ENCODE peak calls at places on chromosomes 11 and 22, in ten cellular contexts. B is prostate gland, R is breast epithelium, S is GM12878, X is transverse colon, V is right lobe of liver, M is IMR-90, K is upper lobe of left lung, U is sigmoid colon, J is body of pancreas. Z is an unnamed sample.

GRCh38 chr11:15073361-15074205 is at the start of gene CALCB:
- DNase-seq in B (no peak), R (no peak), S (no peak), X (no peak), V (no peak), M (peak), K (peak), U (no peak), J (peak), Z (no peak)

GRCh38 chr22:27462190-27462589 is 339.4 kb downstream of the MN1 start:
- DNase-seq in B (no peak), R (no peak), S (no peak), X (no peak), V (no peak), M (no peak), K (no peak), U (no peak), J (no peak), Z (no peak)

GRCh38 chr11:114084414-114084813 is 24.9 kb downstream of the ZBTB16 start:
- DNase-seq in B (no peak), R (no peak), S (no peak), X (no peak), V (no peak), M (no peak), K (no peak), U (peak), J (peak), Z (no peak)

GRCh38 chr11:109604506-109604905 is 182.5 kb downstream of the C11orf87 start:
- DNase-seq in B (no peak), R (no peak), S (no peak), X (no peak), V (no peak), M (no peak), K (no peak), U (no peak), J (no peak), Z (no peak)

GRCh38 chr11:25855916-25856315 is 476.0 kb upstream of the ANO3 start:
- DNase-seq in B (no peak), R (no peak), S (no peak), X (no peak), V (no peak), M (no peak), K (no peak), U (no peak), J (no peak), Z (no peak)

GRCh38 chr11:90587896-90588295 is 365.0 kb upstream of the CHORDC1 start:
- DNase-seq in B (no peak), R (no peak), S (no peak), X (no peak), V (no peak), M (no peak), K (no peak), U (no peak), J (no peak), Z (no peak)

GRCh38 chr11:46896719-46897406 is 21.5 kb downstream of the LRP4 start:
- DNase-seq in B (no peak), R (no peak), S (no peak), X (no peak), V (no peak), M (peak), K (no peak), U (no peak), J (no peak), Z (no peak)

GRCh38 chr11:35214181-35214770 is 75.3 kb downstream of the CD44 start:
- DNase-seq in B (no peak), R (no peak), S (no peak), X (no peak), V (no peak), M (no peak), K (no peak), U (no peak), J (no peak), Z (no peak)

GRCh38 chr22:46830001-46830715 is 67.7 kb downstream of the TBC1D22A start:
- DNase-seq in B (peak), R (no peak), S (no peak), X (peak), V (no peak), M (peak), K (no peak), U (peak), J (peak), Z (no peak)

GRCh38 chr22:37284807-37285355 is 2.6 kb downstream of the CYTH4 start:
- DNase-seq in B (no peak), R (peak), S (peak), X (peak), V (peak), M (no peak), K (peak), U (peak), J (peak), Z (no peak)

GRCh38 chr11:122159173-122159701 is 43.2 kb upstream of the BLID start:
- DNase-seq in B (no peak), R (no peak), S (no peak), X (no peak), V (no peak), M (peak), K (no peak), U (peak), J (no peak), Z (peak)

GRCh38 chr22:39351689-39352214 is 2.0 kb downstream of the SYNGR1 start:
- DNase-seq in B (no peak), R (peak), S (peak), X (no peak), V (no peak), M (peak), K (no peak), U (no peak), J (no peak), Z (no peak)

GRCh38 chr11:8531312-8531711 is 62.7 kb downstream of the STK33 start:
- DNase-seq in B (no peak), R (no peak), S (no peak), X (no peak), V (no peak), M (no peak), K (no peak), U (no peak), J (no peak), Z (no peak)

GRCh38 chr11:108586600-108586999 is 7.0 kb downstream of the EXPH5 start:
- DNase-seq in B (no peak), R (no peak), S (no peak), X (no peak), V (no peak), M (no peak), K (no peak), U (no peak), J (no peak), Z (no peak)

GRCh38 chr11:84498016-84498415 is 1129.1 kb downstream of the DLG2 start:
- DNase-seq in B (no peak), R (no peak), S (no peak), X (no peak), V (no peak), M (no peak), K (no peak), U (no peak), J (no peak), Z (no peak)

GRCh38 chr11:87600938-87601337 is 563.2 kb downstream of the TMEM135 start:
- DNase-seq in B (no peak), R (no peak), S (no peak), X (no peak), V (no peak), M (no peak), K (no peak), U (no peak), J (no peak), Z (no peak)

GRCh38 chr11:8807544-8808225 is 103.3 kb upstream of the AKIP1 start:
- DNase-seq in B (no peak), R (no peak), S (no peak), X (peak), V (no peak), M (peak), K (no peak), U (peak), J (peak), Z (peak)

GRCh38 chr11:64541131-64541530 is 49.9 kb upstream of the SLC22A12 start:
- DNase-seq in B (no peak), R (no peak), S (no peak), X (no peak), V (no peak), M (no peak), K (peak), U (no peak), J (no peak), Z (no peak)

GRCh38 chr11:61327669-61328071 is 5.2 kb downstream of the DDB1 start:
- DNase-seq in B (no peak), R (no peak), S (no peak), X (no peak), V (no peak), M (peak), K (no peak), U (no peak), J (no peak), Z (no peak)

GRCh38 chr22:45516923-45517675 is 14.4 kb downstream of the FBLN1 start:
- DNase-seq in B (no peak), R (no peak), S (no peak), X (no peak), V (no peak), M (peak), K (no peak), U (no peak), J (no peak), Z (no peak)

GRCh38 chr22:47285981-47286380 is 523.5 kb downstream of the TBC1D22A start:
- DNase-seq in B (no peak), R (no peak), S (no peak), X (no peak), V (no peak), M (no peak), K (no peak), U (no peak), J (no peak), Z (no peak)

GRCh38 chr11:57231539-57232253 is 5.4 kb downstream of the APLNR start:
- DNase-seq in B (no peak), R (no peak), S (no peak), X (no peak), V (no peak), M (no peak), K (no peak), U (no peak), J (no peak), Z (no peak)

GRCh38 chr11:121514401-121514981 is 61.7 kb upstream of the SORL1-AS1 start:
- DNase-seq in B (no peak), R (no peak), S (no peak), X (no peak), V (no peak), M (no peak), K (no peak), U (no peak), J (no peak), Z (no peak)

GRCh38 chr11:118895093-118896039 is 11.7 kb downstream of the CXCR5 start:
- DNase-seq in B (no peak), R (no peak), S (peak), X (peak), V (no peak), M (no peak), K (peak), U (no peak), J (no peak), Z (no peak)

GRCh38 chr22:48453751-48454485 is 1373.8 kb downstream of the BRD1 start:
- DNase-seq in B (no peak), R (no peak), S (no peak), X (no peak), V (no peak), M (no peak), K (no peak), U (no peak), J (no peak), Z (no peak)

GRCh38 chr11:44507896-44508440 is 57.5 kb upstream of the CD82 start:
- DNase-seq in B (no peak), R (no peak), S (no peak), X (no peak), V (no peak), M (no peak), K (no peak), U (no peak), J (no peak), Z (no peak)

GRCh38 chr11:70882716-70883085 is 369.7 kb downstream of the SHANK2 start:
- DNase-seq in B (no peak), R (no peak), S (no peak), X (no peak), V (no peak), M (no peak), K (peak), U (no peak), J (no peak), Z (no peak)

GRCh38 chr22:44727709-44728108 is 24.7 kb upstream of the ARHGAP8 start:
- DNase-seq in B (no peak), R (no peak), S (no peak), X (no peak), V (peak), M (no peak), K (no peak), U (no peak), J (no peak), Z (no peak)

GRCh38 chr11:76347391-76347790 is 33.5 kb downstream of the THAP12 start:
- DNase-seq in B (no peak), R (no peak), S (no peak), X (no peak), V (no peak), M (no peak), K (no peak), U (no peak), J (peak), Z (no peak)

GRCh38 chr11:115521874-115522273 is 17.7 kb upstream of the CADM1 start:
- DNase-seq in B (no peak), R (no peak), S (no peak), X (no peak), V (no peak), M (no peak), K (no peak), U (no peak), J (no peak), Z (no peak)

GRCh38 chr11:134731562-134731961 is 319.5 kb upstream of the B3GAT1 start:
- DNase-seq in B (no peak), R (peak), S (no peak), X (no peak), V (no peak), M (no peak), K (no peak), U (no peak), J (no peak), Z (no peak)
- H3K27ac ChIP-seq in B (no peak), R (peak), S (no peak), X (no peak), V (no peak), M (no peak), K (no peak), U (no peak), J (no peak), Z (no peak)

GRCh38 chr11:2400069-2400760 is at the start of gene TSSC4:
- DNase-seq in B (peak), R (peak), S (peak), X (peak), V (peak), M (peak), K (peak), U (peak), J (peak), Z (peak)
- TF ChIP-seq POLR2A in B (peak), R (peak), S (peak), X (peak), V (peak), M (peak), K (peak), U (peak), J (peak), Z (peak)

GRCh38 chr11:117490911-117491310 is 163.3 kb downstream of the CEP164 start:
- DNase-seq in B (no peak), R (no peak), S (no peak), X (no peak), V (no peak), M (no peak), K (no peak), U (no peak), J (no peak), Z (no peak)
- H3K4me3 ChIP-seq in B (no peak), R (no peak), S (no peak), X (no peak), V (no peak), M (no peak), K (no peak), U (no peak), J (no peak), Z (no peak)

GRCh38 chr22:43167001-43167589 is 15.7 kb downstream of the TSPO start:
- DNase-seq in B (no peak), R (no peak), S (no peak), X (no peak), V (no peak), M (no peak), K (peak), U (no peak), J (no peak), Z (no peak)

GRCh38 chr22:43166132-43166930 is 15.0 kb downstream of the TSPO start:
- DNase-seq in B (no peak), R (no peak), S (no peak), X (no peak), V (no peak), M (no peak), K (no peak), U (no peak), J (no peak), Z (no peak)

GRCh38 chr22:43170131-43170480 is 16.8 kb downstream of the TTLL12 start:
- DNase-seq in B (no peak), R (no peak), S (no peak), X (no peak), V (no peak), M (no peak), K (no peak), U (no peak), J (no peak), Z (no peak)

GRCh38 chr22:43169310-43170130 is 17.4 kb downstream of the TTLL12 start:
- DNase-seq in B (no peak), R (no peak), S (no peak), X (no peak), V (no peak), M (no peak), K (peak), U (no peak), J (no peak), Z (no peak)

GRCh38 chr22:43168416-43169309 is 17.3 kb downstream of the TSPO start:
- DNase-seq in B (no peak), R (no peak), S (no peak), X (no peak), V (no peak), M (peak), K (peak), U (no peak), J (no peak), Z (no peak)
- H3K27ac ChIP-seq in B (no peak), R (no peak), S (no peak), X (no peak), V (no peak), M (no peak), K (no peak), U (no peak), J (no peak), Z (no peak)

DNA sequence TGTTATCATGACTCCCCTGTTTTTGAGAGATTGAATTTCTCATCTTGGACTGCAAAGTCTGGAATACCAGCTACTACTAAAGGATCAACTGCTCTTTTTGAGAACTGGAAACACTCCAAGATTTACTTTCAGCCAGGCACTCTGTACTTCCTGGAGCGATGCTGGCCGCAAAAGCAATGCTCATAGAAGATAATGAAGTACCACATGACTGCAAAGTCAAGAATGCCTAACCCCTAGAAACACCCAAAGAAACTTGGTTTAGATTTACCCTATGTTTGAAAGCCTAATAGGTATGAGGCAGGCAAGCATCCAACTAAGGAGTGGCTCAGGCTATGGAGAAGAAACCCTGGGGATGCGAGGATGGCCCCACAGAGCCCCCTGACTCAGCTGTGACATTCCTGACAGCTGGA is 47.7 kb upstream of the ARHGAP20 start:
- DNase-seq in B (no peak), R (no peak), S (no peak), X (peak), V (no peak), M (peak), K (no peak), U (no peak), J (peak), Z (no peak)
- TF ChIP-seq POLR2A in B (no peak), R (no peak), S (no peak), X (no peak), V (no peak), M (no peak), K (no peak), U (no peak), J (no peak), Z (no peak)

DNA sequence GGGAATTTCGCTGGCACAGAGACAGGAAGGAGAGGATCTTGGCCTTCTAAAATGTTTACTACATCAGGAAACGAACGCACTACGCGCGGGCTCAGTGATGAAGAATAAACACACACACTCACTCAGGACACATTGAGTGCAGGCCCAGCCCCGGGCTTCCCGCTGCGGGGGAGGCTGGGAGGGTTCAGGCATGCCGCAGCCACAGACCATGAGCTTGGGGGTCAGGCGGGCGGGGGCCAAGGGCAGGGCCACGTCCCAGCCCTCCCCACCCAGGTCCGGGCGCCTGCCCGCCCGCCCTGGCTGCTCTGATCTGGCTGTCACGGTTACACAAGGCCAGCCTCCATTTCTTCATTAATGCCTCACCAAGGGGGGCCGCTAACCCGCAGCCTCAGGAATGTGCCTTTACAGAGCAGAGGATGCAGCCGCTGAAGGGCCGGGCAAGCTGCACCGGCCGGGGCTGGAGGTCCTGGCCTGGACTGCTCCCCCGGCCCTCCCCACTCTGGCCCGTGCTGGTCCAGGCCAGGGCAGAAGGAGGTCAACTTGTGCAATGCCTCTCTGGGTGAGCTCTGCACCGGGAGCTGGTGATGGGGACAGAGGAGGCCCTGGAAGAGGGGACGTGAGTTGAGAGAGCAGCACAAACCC is 41.7 kb downstream of the IGF2 start:
- DNase-seq in B (peak), R (no peak), S (no peak), X (peak), V (peak), M (peak), K (peak), U (peak), J (peak), Z (peak)
- H3K4me3 ChIP-seq in B (no peak), R (no peak), S (no peak), X (no peak), V (no peak), M (no peak), K (no peak), U (no peak), J (no peak), Z (no peak)

DNA sequence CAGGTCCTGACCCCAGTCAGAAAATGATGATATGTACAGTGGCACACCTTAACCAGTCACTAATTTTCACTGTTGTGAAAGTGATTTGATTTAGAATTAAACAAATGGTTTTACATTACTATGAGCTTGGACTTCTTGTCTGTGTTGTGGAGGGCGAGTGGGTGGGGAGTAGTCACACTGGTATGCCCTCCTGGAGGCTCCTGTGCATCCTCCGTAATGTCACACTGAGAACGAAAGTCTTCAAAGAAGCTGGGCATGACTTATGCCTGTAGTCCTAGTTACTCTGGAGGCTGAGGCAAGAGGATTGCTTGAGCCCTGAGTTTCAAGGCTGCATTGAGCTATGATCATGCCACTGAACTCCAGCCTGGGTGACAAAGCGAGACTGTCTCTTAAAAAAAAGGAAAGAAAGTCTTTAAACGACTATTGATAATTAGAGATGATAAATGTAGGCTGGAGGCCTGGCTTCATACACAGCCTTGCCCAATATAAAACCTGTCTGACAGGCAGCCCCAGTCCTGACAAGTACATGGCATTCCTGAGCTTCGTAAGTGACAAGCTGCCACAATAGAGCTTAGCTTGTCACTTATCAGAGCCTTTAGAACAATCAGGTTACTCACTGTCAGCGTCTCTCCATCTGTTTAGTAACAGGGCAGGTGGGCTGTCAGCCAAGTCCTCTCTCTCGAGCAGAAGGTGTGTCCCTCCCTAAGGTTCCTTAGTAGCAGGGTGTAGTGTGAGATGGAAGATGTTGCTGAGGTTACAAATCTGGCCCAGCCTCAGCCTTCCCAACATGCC is 5.0 kb upstream of the LIMK2 start:
- DNase-seq in B (peak), R (peak), S (no peak), X (peak), V (no peak), M (no peak), K (no peak), U (no peak), J (no peak), Z (no peak)
- H3K27ac ChIP-seq in B (peak), R (peak), S (no peak), X (peak), V (no peak), M (no peak), K (peak), U (peak), J (peak), Z (no peak)

GRCh38 chr11:747176-748006 is at the start of gene TALDO1:
- DNase-seq in B (peak), R (peak), S (peak), X (peak), V (peak), M (peak), K (peak), U (peak), J (peak), Z (peak)
- TF ChIP-seq POLR2A in B (peak), R (no peak), S (peak), X (peak), V (peak), M (peak), K (peak), U (peak), J (peak), Z (peak)

Z was measured in ovary.